ENCODE peak calls at places on chromosomes 1 and 21, in seven cellular contexts. G, P, T, O, L, I and N are unnamed samples.

GRCh38 chr21:46622226-46622625 is 13.2 kb upstream of the PRMT2 start:
- DNase-seq in G (peak; percentile 26), P (peak; percentile 84), T (peak; percentile 73), O (no peak), L (peak; percentile 75), I (no peak), N (peak; percentile 56)

GRCh38 chr21:41894922-41895557 is 15.9 kb upstream of the PRDM15 start:
- DNase-seq in G (no peak), P (no peak), T (no peak), O (no peak), L (no peak), I (no peak), N (no peak)

GRCh38 chr1:214102907-214103306 is 115.1 kb downstream of the PROX1 start:
- DNase-seq in G (no peak), P (no peak), T (no peak), O (no peak), L (peak; percentile 52), I (no peak), N (no peak)

GRCh38 chr1:205272541-205272940 is 44.8 kb downstream of the TMCC2 start:
- DNase-seq in G (no peak), P (no peak), T (no peak), O (no peak), L (no peak), I (no peak), N (no peak)

GRCh38 chr1:119435061-119435460 is 20.1 kb downstream of the HSD3B2 start:
- DNase-seq in G (no peak), P (no peak), T (no peak), O (no peak), L (no peak), I (no peak), N (no peak)

GRCh38 chr1:151833172-151833571 is 1.6 kb upstream of the RORC start:
- DNase-seq in G (no peak), P (no peak), T (no peak), O (no peak), L (no peak), I (no peak), N (no peak)

GRCh38 chr1:232204269-232204668 is 425.7 kb downstream of the SIPA1L2 start:
- DNase-seq in G (no peak), P (no peak), T (no peak), O (no peak), L (no peak), I (no peak), N (no peak)

GRCh38 chr1:36847761-36848160 is 186.6 kb downstream of the GRIK3 start:
- DNase-seq in G (no peak), P (no peak), T (no peak), O (no peak), L (no peak), I (no peak), N (no peak)

GRCh38 chr1:155931332-155932038 is 2.7 kb downstream of the KHDC4 start:
- DNase-seq in G (no peak), P (no peak), T (no peak), O (no peak), L (peak; percentile 60), I (no peak), N (no peak)

GRCh38 chr21:23152130-23152529 is 2153.9 kb downstream of the NCAM2 start:
- DNase-seq in G (no peak), P (no peak), T (no peak), O (no peak), L (no peak), I (no peak), N (no peak)

GRCh38 chr1:25996966-25997758 is 701 bp downstream of the PAFAH2 start:
- DNase-seq in G (no peak), P (peak; percentile 69), T (no peak), O (no peak), L (no peak), I (no peak), N (no peak)

GRCh38 chr1:64654519-64655341 is 90.1 kb upstream of the RAVER2 start:
- DNase-seq in G (no peak), P (no peak), T (no peak), O (no peak), L (no peak), I (no peak), N (no peak)

GRCh38 chr1:66919063-66919462 is 5.6 kb downstream of the DNAI4 start:
- DNase-seq in G (no peak), P (no peak), T (no peak), O (no peak), L (no peak), I (no peak), N (no peak)

GRCh38 chr1:243917177-243917862 is 67.3 kb upstream of the AKT3 start:
- DNase-seq in G (peak; percentile 29), P (no peak), T (peak; percentile 25), O (peak; percentile 62), L (peak; percentile 46), I (no peak), N (peak; percentile 28)

GRCh38 chr1:207336559-207337467 is 15.3 kb downstream of the CD55 start:
- DNase-seq in G (no peak), P (peak; percentile 74), T (peak; percentile 55), O (no peak), L (peak; percentile 22), I (no peak), N (no peak)

GRCh38 chr1:99852648-99853047 is 2.5 kb downstream of the AGL start:
- DNase-seq in G (no peak), P (no peak), T (no peak), O (no peak), L (no peak), I (no peak), N (no peak)

GRCh38 chr1:100959502-100960060 is 63.7 kb downstream of the SLC30A7 start:
- DNase-seq in G (no peak), P (no peak), T (no peak), O (no peak), L (no peak), I (no peak), N (no peak)

GRCh38 chr1:186762653-186763052 is 66.1 kb upstream of the PLA2G4A start:
- DNase-seq in G (no peak), P (no peak), T (no peak), O (no peak), L (no peak), I (no peak), N (no peak)

GRCh38 chr1:246454655-246455054 is 52.4 kb downstream of the SMYD3 start:
- DNase-seq in G (no peak), P (no peak), T (no peak), O (no peak), L (no peak), I (no peak), N (no peak)

GRCh38 chr1:90820727-90821126 is 103.6 kb upstream of the BARHL2 start:
- DNase-seq in G (no peak), P (no peak), T (no peak), O (no peak), L (no peak), I (no peak), N (no peak)

GRCh38 chr21:37085726-37086125 is 12.7 kb downstream of the TTC3 start:
- DNase-seq in G (no peak), P (no peak), T (no peak), O (no peak), L (no peak), I (no peak), N (no peak)

GRCh38 chr21:37088196-37088595 is 15.1 kb downstream of the TTC3 start:
- DNase-seq in G (no peak), P (no peak), T (no peak), O (no peak), L (no peak), I (no peak), N (no peak)

GRCh38 chr21:37082375-37082774 is 9.3 kb downstream of the TTC3 start:
- DNase-seq in G (no peak), P (no peak), T (no peak), O (no peak), L (no peak), I (no peak), N (no peak)

GRCh38 chr21:37082856-37083611 is 10.0 kb downstream of the TTC3 start:
- DNase-seq in G (no peak), P (no peak), T (no peak), O (no peak), L (no peak), I (no peak), N (no peak)

GRCh38 chr21:37087188-37087587 is 14.1 kb downstream of the TTC3 start:
- DNase-seq in G (no peak), P (no peak), T (peak; percentile 23), O (no peak), L (peak; percentile 10), I (no peak), N (no peak)
- TF ChIP-seq CTCF in G (no peak), P (no peak), T (peak; percentile 21), O (no peak), L (no peak), I (peak; percentile 42), N (peak; percentile 55)

DNA sequence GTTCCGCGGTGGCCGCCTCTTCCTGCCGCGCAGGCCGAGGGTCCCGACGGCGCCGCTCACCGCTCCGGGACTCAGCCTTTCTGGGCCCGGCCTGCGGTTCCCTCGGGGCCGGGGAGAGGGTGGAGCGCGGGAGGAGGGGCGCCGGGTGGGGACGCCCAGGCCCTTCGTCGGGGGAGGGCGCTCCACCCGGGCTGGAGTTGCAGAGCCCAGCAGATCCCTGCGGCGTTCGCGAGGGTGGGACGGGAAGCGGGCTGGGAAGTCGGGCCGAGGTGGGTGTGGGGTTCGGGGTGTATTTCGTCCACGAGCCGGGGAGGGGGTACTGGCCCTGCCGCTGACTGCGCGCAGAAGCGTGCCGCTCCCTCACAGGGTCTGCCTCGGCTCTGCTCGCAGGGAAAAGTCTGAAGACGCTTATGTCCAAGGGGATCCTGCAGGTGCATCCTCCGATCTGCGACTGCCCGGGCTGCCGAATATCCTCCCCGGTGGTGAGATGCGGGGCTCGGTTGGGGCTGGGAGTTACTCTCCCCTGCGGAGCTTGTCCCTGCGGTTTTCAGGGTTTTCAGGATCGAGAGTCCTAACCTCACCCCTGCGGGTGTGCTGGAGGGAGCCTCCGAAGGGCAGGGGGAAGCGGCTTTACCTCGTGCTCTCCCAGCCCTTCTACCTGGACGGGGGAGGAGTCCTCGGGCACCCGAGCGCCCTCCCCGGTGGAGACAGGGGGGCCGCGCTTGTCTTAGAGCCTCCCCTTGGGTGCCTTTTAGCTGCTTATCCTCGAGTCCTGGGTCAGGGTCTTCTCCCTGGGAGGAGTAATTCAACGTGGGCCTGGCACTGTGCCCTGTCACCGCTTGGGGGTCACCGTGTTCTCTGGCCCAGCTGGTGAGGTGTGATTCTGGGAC is 2.1 kb downstream of the SAMD11 start:
- DNase-seq in G (no peak), P (no peak), T (no peak), O (no peak), L (no peak), I (no peak), N (no peak)
- TF ChIP-seq CTCF in G (no peak), P (no peak), T (no peak), O (no peak), L (no peak), I (no peak), N (no peak)

DNA sequence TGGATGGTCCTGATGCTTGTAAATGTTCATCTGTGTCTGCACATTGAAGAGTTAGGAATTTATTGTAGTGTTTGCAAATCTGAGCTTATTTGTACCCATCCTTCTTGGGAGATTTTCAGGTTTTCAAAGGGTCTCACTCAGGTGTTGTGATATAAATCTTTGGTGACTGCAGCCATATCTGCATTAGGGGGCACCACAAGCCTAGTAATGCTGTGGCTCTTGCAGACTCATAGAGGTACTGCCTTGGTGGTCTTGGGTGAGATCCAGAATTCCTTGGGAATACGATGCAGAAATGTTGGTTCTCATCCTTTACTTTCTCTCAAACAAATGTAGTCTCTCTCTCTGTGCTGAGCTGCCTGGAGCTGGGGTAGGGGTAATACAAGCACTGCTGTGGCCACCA is 405.9 kb downstream of the TTLL7 start:
- DNase-seq in G (no peak), P (no peak), T (no peak), O (no peak), L (no peak), I (no peak), N (no peak)
- TF ChIP-seq CTCF in G (no peak), P (no peak), T (no peak), O (no peak), L (no peak), I (no peak), N (no peak)

GRCh38 chr1:223724376-223724775 is 12.0 kb downstream of the CAPN2 start:
- DNase-seq in G (no peak), P (no peak), T (no peak), O (no peak), L (no peak), I (no peak), N (no peak)
- TF ChIP-seq CTCF in G (no peak), P (no peak), T (no peak), O (no peak), L (no peak), I (no peak), N (no peak)